ENCODE peak calls at places on chromosomes 11 and 22, in six cellular contexts. R, B, N, Z, P and D are unnamed samples.

GRCh38 chr11:76955459-76956114 is 78.6 kb upstream of the B3GNT6 start:
- DNase-seq in R (no peak), B (no peak), N (no peak), Z (no peak), P (no peak), D (no peak)

GRCh38 chr11:47538741-47539575 is 14.0 kb downstream of the CELF1 start:
- DNase-seq in R (no peak), B (peak), N (no peak), Z (no peak), P (no peak), D (no peak)

GRCh38 chr22:39985383-39986045 is 9.2 kb upstream of the FAM83F start:
- DNase-seq in R (no peak), B (no peak), N (no peak), Z (no peak), P (no peak), D (no peak)

GRCh38 chr11:1138053-1138452 is 19.7 kb upstream of the MUC5AC start:
- DNase-seq in R (no peak), B (peak), N (peak), Z (no peak), P (no peak), D (peak)

GRCh38 chr22:22150457-22150856 is 94.1 kb upstream of the VPREB1 start:
- DNase-seq in R (no peak), B (no peak), N (no peak), Z (no peak), P (no peak), D (no peak)

GRCh38 chr22:30159561-30160353 is 79.5 kb downstream of the HORMAD2 start:
- DNase-seq in R (peak), B (peak), N (peak), Z (no peak), P (no peak), D (peak)

GRCh38 chr11:32437406-32438345 is 2.3 kb upstream of the WT1 start:
- DNase-seq in R (no peak), B (no peak), N (no peak), Z (no peak), P (no peak), D (no peak)

GRCh38 chr11:112541140-112541901 is 280.7 kb upstream of the PLET1 start:
- DNase-seq in R (no peak), B (no peak), N (no peak), Z (no peak), P (no peak), D (no peak)

DNA sequence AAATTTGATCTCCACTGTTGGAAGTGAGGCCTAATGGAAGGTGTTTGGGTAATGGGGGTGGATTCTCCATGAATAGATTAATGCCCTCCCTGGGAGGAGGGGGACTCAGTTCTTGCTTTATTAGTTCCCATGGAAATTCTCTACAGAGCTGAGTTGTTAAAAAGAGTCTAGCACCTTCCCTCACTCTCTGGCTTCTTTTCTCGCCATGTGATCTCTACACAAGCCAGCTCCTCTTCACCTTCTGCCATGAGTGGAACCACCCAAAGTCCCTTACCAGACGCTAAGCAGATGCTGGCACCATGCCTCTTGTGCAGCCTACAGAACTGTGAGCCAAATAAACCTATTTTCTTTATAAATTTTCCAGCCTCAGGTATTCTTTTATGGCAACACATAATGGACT is 465.8 kb upstream of the ANO5 start:
- DNase-seq in R (no peak), B (no peak), N (no peak), Z (no peak), P (no peak), D (no peak)
- H3K4me3 ChIP-seq in R (no peak), B (no peak), N (no peak), Z (no peak), P (no peak), D (no peak)

DNA sequence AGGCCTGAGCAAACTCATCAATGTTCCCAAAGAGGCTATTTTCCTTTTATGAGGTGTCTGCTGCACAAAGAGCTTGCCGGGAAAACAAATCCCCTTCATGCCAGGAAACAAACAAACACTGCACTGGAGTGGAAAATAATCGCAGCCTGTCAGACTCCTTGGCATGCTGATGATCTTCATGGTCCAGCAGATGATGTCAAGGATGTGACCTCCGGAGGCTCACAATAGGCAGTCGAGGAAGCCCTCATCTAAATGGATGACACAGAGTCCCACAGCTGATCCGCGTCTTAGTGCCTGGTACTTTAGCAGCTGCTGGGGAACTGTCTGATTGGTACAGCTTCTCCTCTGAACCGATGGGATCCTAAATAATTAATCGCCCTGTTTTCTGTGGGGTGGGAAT is 187.6 kb downstream of the TENM4 start:
- DNase-seq in R (no peak), B (no peak), N (no peak), Z (no peak), P (no peak), D (no peak)
- H3K4me3 ChIP-seq in R (no peak), B (no peak), N (no peak), Z (no peak), P (no peak), D (no peak)

DNA sequence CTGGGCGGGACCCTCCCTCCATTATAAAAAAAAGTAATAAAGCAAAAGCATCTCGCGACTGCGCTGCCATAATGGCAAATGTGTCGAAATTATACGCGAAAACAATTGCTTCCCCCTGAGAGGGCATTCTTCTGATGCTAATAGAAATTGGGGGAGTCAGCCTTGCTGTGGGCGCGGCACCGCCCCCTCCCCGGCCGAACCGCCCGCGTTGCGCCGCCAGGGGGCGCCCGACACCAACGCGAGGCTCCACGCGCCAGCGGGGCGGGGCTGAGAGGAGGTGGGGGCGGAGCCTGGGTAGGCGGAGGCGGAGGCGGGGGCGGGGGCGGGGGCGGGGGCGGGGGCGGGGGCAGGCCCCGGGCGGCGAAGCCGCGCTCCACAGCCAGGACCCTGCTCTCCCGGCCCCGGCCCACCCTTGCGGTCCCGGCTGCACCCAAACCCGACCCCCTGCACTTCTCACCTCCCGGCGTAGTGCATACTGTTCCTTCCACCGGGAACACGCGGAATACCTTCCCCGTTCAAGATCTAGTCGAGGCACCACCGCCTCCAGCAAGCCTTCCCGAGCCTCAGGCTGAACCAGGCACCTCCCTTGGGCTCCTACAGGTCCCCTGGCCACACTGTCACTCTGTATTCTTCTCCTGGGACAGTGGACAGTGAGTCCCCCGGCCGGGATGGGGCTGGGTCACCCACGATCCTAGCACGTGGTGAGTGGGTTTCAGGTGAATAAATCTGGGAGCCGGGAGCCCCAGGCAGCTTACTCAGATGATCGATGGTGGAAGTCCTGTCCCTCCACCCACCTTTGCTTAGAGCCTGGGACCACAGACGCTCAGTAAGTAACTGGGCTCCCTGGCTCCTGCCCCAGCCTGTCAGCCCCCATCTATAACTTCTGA is 15.5 kb upstream of the UPK3A start:
- DNase-seq in R (peak), B (no peak), N (peak), Z (peak), P (peak), D (peak)
- H3K4me3 ChIP-seq in R (peak), B (peak), N (peak), Z (peak), P (peak), D (peak)

GRCh38 chr11:3169952-3170755 is 5.0 kb upstream of the OSBPL5 start:
- DNase-seq in R (no peak), B (no peak), N (peak), Z (no peak), P (no peak), D (no peak)
- H3K4me3 ChIP-seq in R (peak), B (no peak), N (peak), Z (peak), P (peak), D (peak)

GRCh38 chr11:58591659-58592058 is 12.8 kb downstream of the ZFP91 start:
- DNase-seq in R (no peak), B (no peak), N (no peak), Z (no peak), P (no peak), D (no peak)

GRCh38 chr11:58592760-58593472 is 14.1 kb downstream of the ZFP91 start:
- DNase-seq in R (no peak), B (no peak), N (no peak), Z (no peak), P (no peak), D (no peak)

GRCh38 chr11:58582437-58582836 is 3.6 kb downstream of the ZFP91 start:
- DNase-seq in R (no peak), B (no peak), N (no peak), Z (no peak), P (no peak), D (no peak)

GRCh38 chr11:58586998-58587397 is 8.1 kb downstream of the ZFP91 start:
- DNase-seq in R (no peak), B (no peak), N (no peak), Z (no peak), P (no peak), D (no peak)
- H3K4me3 ChIP-seq in R (no peak), B (no peak), N (no peak), Z (no peak), P (no peak), D (no peak)

GRCh38 chr11:64891880-64892279 is 13.5 kb upstream of the EHD1 start:
- DNase-seq in R (no peak), B (no peak), N (no peak), Z (no peak), P (no peak), D (no peak)
- H3K4me3 ChIP-seq in R (no peak), B (no peak), N (no peak), Z (no peak), P (no peak), D (no peak)

DNA sequence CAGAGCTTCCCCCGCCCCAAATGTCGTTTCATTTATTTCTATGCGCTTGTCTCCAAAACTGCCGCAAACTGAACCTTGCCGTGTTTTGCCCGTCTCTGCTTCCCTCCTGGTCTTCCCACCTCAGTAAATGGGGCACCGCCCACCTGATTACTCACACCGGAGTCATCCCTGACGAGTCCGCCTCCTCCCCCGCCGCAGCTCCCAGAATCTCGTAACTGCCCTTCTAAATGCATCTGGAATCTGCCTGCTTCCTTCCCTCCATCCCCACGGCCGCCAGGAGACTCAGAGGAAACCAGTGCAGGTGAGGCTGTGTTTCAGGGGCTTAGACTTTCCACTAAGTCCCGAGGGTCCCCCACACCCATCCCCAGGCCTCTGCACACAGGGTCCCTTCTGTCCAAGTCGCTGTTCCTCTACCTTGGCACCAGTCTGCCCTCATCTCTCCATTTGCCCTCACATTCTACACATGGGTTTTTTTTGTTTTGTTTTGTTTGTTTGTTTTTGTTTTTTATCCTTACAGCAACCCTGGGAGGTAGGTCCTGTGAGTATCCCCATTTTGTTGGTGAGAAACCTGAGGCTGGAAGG is 62.6 kb upstream of the PHF21B start:
- DNase-seq in R (peak), B (peak), N (peak), Z (no peak), P (no peak), D (peak)
- H3K4me3 ChIP-seq in R (no peak), B (no peak), N (no peak), Z (no peak), P (no peak), D (no peak)